ENCODE peak calls at places on chromosome 12, in four cellular contexts. P is SK-N-SH, U is GM23338, J is hepatocyte. F is an unnamed sample.

GRCh38 chr12:54261817-54262402 is 18.0 kb downstream of the CBX5 start:
- DNase-seq in J (no peak), P (no peak), U (no peak), F (no peak)

GRCh38 chr12:112858776-112859175 is 48.0 kb upstream of the OAS1 start:
- DNase-seq in J (no peak), P (no peak), U (no peak), F (no peak)

GRCh38 chr12:127273621-127274020 is 993.3 kb upstream of the TMEM132C start:
- DNase-seq in U (no peak), P (no peak), J (no peak), F (no peak)

GRCh38 chr12:5078423-5078822 is 34.7 kb downstream of the KCNA5 start:
- DNase-seq in U (no peak), J (peak), P (peak), F (no peak)

GRCh38 chr12:95763809-95764253 is 26.7 kb downstream of the NTN4 start:
- DNase-seq in J (peak), P (no peak), U (no peak), F (no peak)

GRCh38 chr12:129886541-129886940 is 17.3 kb downstream of the TMEM132D start:
- DNase-seq in J (no peak), U (no peak), P (no peak), F (no peak)

GRCh38 chr12:79127268-79127895 is 262.8 kb downstream of the SYT1 start:
- DNase-seq in J (peak), P (no peak), U (no peak), F (no peak)

GRCh38 chr12:113298861-113299545 is 35.9 kb downstream of the SLC8B1 start:
- DNase-seq in J (no peak), U (no peak), P (no peak), F (no peak)

GRCh38 chr12:14961466-14962155 is at the start of gene ARHGDIB:
- DNase-seq in P (no peak), J (no peak), U (peak), F (peak)

GRCh38 chr12:75471928-75472865 is 8.4 kb upstream of the GLIPR1 start:
- DNase-seq in J (no peak), U (no peak), P (no peak), F (peak)

GRCh38 chr12:67434653-67435375 is 165.7 kb downstream of the CAND1 start:
- DNase-seq in J (peak), U (no peak), P (no peak), F (no peak)

GRCh38 chr12:66663605-66664004 is 15.3 kb downstream of the GRIP1 start:
- DNase-seq in P (no peak), U (no peak), J (no peak), F (no peak)

GRCh38 chr12:120069278-120069677 is 47.3 kb downstream of the RAB35 start:
- DNase-seq in P (no peak), U (no peak), J (no peak), F (no peak)

GRCh38 chr12:121523741-121524140 is 57.1 kb downstream of the KDM2B start:
- DNase-seq in J (no peak), U (no peak), P (no peak), F (peak)

GRCh38 chr12:122001379-122002209 is 20.1 kb upstream of the BCL7A start:
- DNase-seq in U (peak), P (no peak), J (no peak), F (no peak)

GRCh38 chr12:2998789-2999264 is 39.6 kb downstream of the TEAD4 start:
- DNase-seq in J (no peak), U (peak), P (no peak), F (no peak)

GRCh38 chr12:49133014-49133413 is 1.8 kb upstream of the TUBA1B start:
- DNase-seq in P (peak), J (no peak), U (no peak), F (peak)
- TF ChIP-seq EZH2phosphoT487 in P (no peak), J (no peak), U (no peak), F (no peak)

GRCh38 chr12:26870491-26871419 is 37.8 kb upstream of the ITPR2 start:
- DNase-seq in U (no peak), J (peak), P (peak), F (no peak)

GRCh38 chr12:26878661-26879119 is 45.7 kb upstream of the ITPR2 start:
- DNase-seq in U (peak), P (peak), J (peak), F (peak)

GRCh38 chr12:26871985-26872384 is 39.0 kb upstream of the ITPR2 start:
- DNase-seq in P (no peak), U (no peak), J (no peak), F (no peak)

GRCh38 chr12:26872623-26873022 is 39.6 kb upstream of the ITPR2 start:
- DNase-seq in P (no peak), J (no peak), U (no peak), F (no peak)

GRCh38 chr12:26874501-26875296 is 41.7 kb upstream of the ITPR2 start:
- DNase-seq in P (no peak), U (no peak), J (no peak), F (no peak)
- TF ChIP-seq EZH2phosphoT487 in P (no peak), U (no peak), J (no peak), F (no peak)

DNA sequence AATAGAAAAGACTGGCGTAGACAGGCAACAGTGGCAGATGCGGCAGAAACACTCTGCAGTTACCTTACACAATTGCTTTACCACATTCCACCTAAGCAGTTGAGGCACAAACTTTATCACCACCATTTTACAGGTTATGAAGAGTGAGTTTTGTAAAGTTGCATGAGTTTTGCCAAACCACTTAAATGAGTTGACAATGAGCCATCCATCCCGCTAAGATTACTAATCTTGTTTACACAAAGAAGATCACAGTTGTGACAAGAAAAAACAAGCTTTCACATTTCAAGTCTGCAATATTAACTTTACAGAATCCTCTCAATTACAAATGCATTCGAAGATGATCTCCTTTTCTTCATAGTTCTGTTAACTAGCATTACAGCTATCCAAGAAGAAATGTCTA is 1.8 kb downstream of the TMCC3 start:
- DNase-seq in P (no peak), J (no peak), U (no peak), F (no peak)
- TF ChIP-seq EZH2phosphoT487 in P (no peak), J (no peak), U (no peak), F (no peak)

GRCh38 chr12:131511391-131511802 is 199.5 kb upstream of the SFSWAP start:
- DNase-seq in U (peak), P (no peak), J (no peak), F (peak)
- TF ChIP-seq EZH2phosphoT487 in U (no peak), P (no peak), J (no peak), F (no peak)

GRCh38 chr12:109541412-109541725 is 31.9 kb downstream of the MMAB start:
- DNase-seq in U (no peak), P (peak), J (no peak), F (no peak)

GRCh38 chr12:109542014-109542413 is 31.3 kb downstream of the MMAB start:
- DNase-seq in J (no peak), P (no peak), U (no peak), F (no peak)

GRCh38 chr12:109542876-109543275 is 30.4 kb downstream of the MMAB start:
- DNase-seq in U (no peak), P (no peak), J (no peak), F (no peak)

GRCh38 chr12:109539508-109539907 is 33.8 kb downstream of the MMAB start:
- DNase-seq in J (no peak), P (no peak), U (no peak), F (no peak)

DNA sequence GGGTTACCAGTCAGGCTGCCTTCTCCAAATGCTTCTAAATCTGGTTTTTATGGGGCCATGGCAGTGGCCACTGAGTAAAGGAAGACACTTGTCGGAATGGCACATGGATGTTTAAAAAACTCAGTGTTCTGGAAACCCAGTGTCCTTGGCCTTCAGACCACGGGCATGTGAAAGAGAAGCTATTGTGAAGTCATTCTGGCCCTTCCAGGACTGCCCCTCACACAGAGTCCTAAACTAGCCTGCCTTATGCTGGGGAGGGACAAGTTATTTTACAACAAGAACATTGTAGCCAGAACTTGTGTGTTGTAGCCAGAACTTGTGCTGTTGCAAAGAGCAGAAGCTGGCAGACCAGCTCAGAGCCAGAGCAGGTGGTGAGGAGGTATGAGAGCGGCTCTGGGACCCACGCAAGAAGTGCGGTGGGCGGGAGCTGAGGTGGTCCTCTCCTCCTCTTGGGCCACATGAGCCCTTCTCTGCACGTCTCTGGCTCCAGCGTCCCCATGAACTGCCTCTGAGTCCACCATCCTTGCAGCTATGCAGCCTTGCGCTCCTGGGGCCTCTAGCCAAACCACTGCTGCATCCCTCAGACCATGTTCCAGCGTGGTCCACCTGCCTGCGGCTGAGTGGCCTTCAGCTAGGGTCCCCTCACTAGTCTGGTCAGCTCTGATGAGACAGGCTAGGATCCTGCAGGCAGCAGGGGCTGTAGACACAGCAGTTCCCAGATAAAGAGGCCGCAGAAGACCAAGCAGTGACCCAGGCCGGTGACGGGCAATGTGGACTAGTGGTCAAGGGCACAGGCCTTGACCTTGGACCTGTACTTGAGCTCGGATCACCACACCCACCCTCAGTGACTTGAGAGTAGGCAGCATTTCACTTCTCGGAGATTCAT is 32.5 kb downstream of the MMAB start:
- DNase-seq in U (no peak), P (peak), J (no peak), F (no peak)
- TF ChIP-seq EZH2phosphoT487 in U (no peak), P (no peak), J (no peak), F (no peak)

F was measured in OCI-LY7.